ENCODE peak calls at places on chromosomes 7 and 10, in six cellular contexts. M is neuronal stem cell, I is IMR-90, P is mesenchymal stem cell, E is trophoblast cell, Q is H1. S is an unnamed sample.

GRCh38 chr10:126663328-126663727 is 7.2 kb downstream of the C10orf90 start:
- DNase-seq in P (peak), I (no peak), M (no peak), Q (no peak), E (no peak), S (no peak)

GRCh38 chr7:10474048-10474447 is 499.6 kb upstream of the PHF14 start:
- DNase-seq in I (no peak), E (peak), M (no peak), Q (no peak), P (peak), S (no peak)

GRCh38 chr10:132845041-132845551 is 59.1 kb upstream of the NKX6-2 start:
- DNase-seq in E (no peak), P (no peak), Q (no peak), I (no peak), M (no peak), S (no peak)

GRCh38 chr10:51706225-51706624 is 6.8 kb upstream of the CSTF2T start:
- DNase-seq in I (peak), M (no peak), P (no peak), Q (no peak), E (no peak), S (no peak)

GRCh38 chr7:101175664-101176063 is 4.4 kb downstream of the NAT16 start:
- DNase-seq in I (no peak), M (no peak), Q (no peak), E (no peak), P (no peak), S (no peak)

GRCh38 chr7:14754631-14755030 is 147.9 kb downstream of the DGKB start:
- DNase-seq in E (no peak), Q (no peak), I (peak), M (no peak), P (peak), S (no peak)

GRCh38 chr7:141558544-141559183 is 7.5 kb downstream of the AGK start:
- DNase-seq in M (no peak), P (peak), Q (no peak), E (no peak), I (peak), S (no peak)

GRCh38 chr10:93999401-93999851 is 5.7 kb downstream of the PLCE1 start:
- DNase-seq in Q (no peak), I (peak), E (peak), P (peak), M (no peak), S (peak)

GRCh38 chr7:116030626-116031276 is at the start of gene TFEC:
- DNase-seq in P (peak), E (peak), I (peak), Q (no peak), M (no peak), S (no peak)

GRCh38 chr7:133217805-133218204 is 35.1 kb upstream of the EXOC4 start:
- DNase-seq in M (no peak), P (no peak), E (no peak), I (no peak), Q (no peak), S (no peak)
- H3K14ac ChIP-seq in M (no peak), P (no peak), E (no peak), I (no peak), Q (no peak), S (no peak)

GRCh38 chr7:20581956-20582355 is 33.5 kb upstream of the ABCB5 start:
- DNase-seq in E (no peak), M (no peak), P (no peak), Q (no peak), I (no peak), S (no peak)
- H3K14ac ChIP-seq in E (no peak), M (no peak), P (no peak), Q (no peak), I (no peak), S (no peak)

GRCh38 chr10:121317374-121317773 is 280.9 kb downstream of the FGFR2 start:
- DNase-seq in E (no peak), Q (no peak), I (no peak), P (no peak), M (no peak), S (no peak)
- H3K14ac ChIP-seq in E (no peak), Q (no peak), I (no peak), P (no peak), M (no peak), S (no peak)

GRCh38 chr10:62512732-62513475 is 138.7 kb downstream of the ZNF365 start:
- DNase-seq in M (no peak), I (no peak), P (peak), E (no peak), Q (no peak), S (no peak)
- H3K14ac ChIP-seq in M (no peak), I (no peak), P (no peak), E (no peak), Q (no peak), S (no peak)

GRCh38 chr7:2667843-2668242 is 20.2 kb upstream of the AMZ1 start:
- DNase-seq in M (no peak), I (no peak), P (no peak), Q (no peak), E (no peak), S (no peak)

GRCh38 chr7:2668401-2668800 is 19.6 kb upstream of the AMZ1 start:
- DNase-seq in P (peak), M (no peak), I (peak), Q (no peak), E (peak), S (no peak)

GRCh38 chr7:2670720-2671391 is 17.1 kb upstream of the AMZ1 start:
- DNase-seq in M (peak), Q (peak), P (peak), E (peak), I (peak), S (peak)

GRCh38 chr7:2666588-2667250 is 21.3 kb upstream of the AMZ1 start:
- DNase-seq in M (no peak), P (no peak), E (no peak), I (no peak), Q (no peak), S (no peak)

GRCh38 chr7:2670171-2670570 is 17.8 kb upstream of the AMZ1 start:
- DNase-seq in I (no peak), E (no peak), Q (no peak), P (no peak), M (no peak), S (no peak)
- H3K14ac ChIP-seq in I (no peak), E (no peak), Q (no peak), P (no peak), M (peak), S (no peak)

GRCh38 chr7:130365511-130366441 is 14.5 kb upstream of the CPA1 start:
- DNase-seq in M (no peak), I (peak), E (no peak), Q (no peak), P (peak), S (no peak)
- H3K14ac ChIP-seq in M (no peak), I (peak), E (no peak), Q (no peak), P (no peak), S (peak)

DNA sequence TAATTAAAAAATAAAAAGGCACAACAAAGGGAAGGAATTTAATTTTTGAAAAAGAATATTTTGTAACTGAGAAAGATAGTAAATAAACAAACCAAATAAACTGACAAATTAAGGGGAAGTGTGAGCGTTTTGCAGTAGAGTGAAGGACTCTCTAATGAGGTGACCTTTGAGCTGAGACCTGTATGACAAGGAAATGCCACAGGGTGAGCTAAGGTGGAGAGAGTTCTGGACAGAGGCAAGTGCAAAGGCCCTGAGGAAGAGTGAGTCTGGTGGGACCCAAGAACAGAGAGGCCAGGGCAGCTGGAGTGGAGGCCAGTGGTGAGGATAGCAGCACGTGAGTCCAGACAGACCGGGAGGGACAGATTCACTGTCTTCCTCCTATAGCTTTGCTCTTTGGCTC is 179.4 kb downstream of the CACNB2 start:
- DNase-seq in E (no peak), M (no peak), Q (no peak), I (no peak), P (no peak), S (no peak)
- H3K14ac ChIP-seq in E (no peak), M (no peak), Q (no peak), I (no peak), P (no peak), S (no peak)

S was measured in H9.